ENCODE peak calls at places on chromosomes 3 and 15, in six cellular contexts. Y, M, A, F, O and W are unnamed samples.

GRCh38 chr15:41887161-41887560 is 6.7 kb downstream of the SPTBN5 start:
- DNase-seq in F (no peak), A (no peak), Y (no peak), O (no peak), M (no peak), W (no peak)

GRCh38 chr15:52496175-52496574 is 32.5 kb downstream of the MYO5A start:
- DNase-seq in Y (no peak), F (no peak), O (no peak), M (no peak), A (no peak), W (no peak)

GRCh38 chr3:126558336-126559071 is at the start of gene C3orf22:
- DNase-seq in F (no peak), M (no peak), O (no peak), Y (no peak), A (no peak), W (no peak)

GRCh38 chr3:170780955-170781354 is 89.0 kb downstream of the RPL22L1 start:
- DNase-seq in M (no peak), O (no peak), Y (no peak), A (no peak), F (no peak), W (no peak)

GRCh38 chr3:177574232-177574856 is 377.1 kb upstream of the TBL1XR1 start:
- DNase-seq in A (no peak), M (no peak), O (no peak), F (no peak), Y (peak; percentile 83), W (no peak)

GRCh38 chr3:186821429-186822367 is 15.4 kb upstream of the RFC4 start:
- DNase-seq in O (no peak), F (no peak), A (no peak), M (no peak), Y (peak; percentile 66), W (peak; percentile 33)

GRCh38 chr15:93703092-93703785 is 528.1 kb upstream of the MCTP2 start:
- DNase-seq in O (no peak), Y (no peak), A (no peak), F (no peak), M (no peak), W (no peak)

GRCh38 chr3:42090973-42091731 is at the start of gene TRAK1:
- DNase-seq in O (no peak), Y (peak; percentile 81), M (no peak), A (no peak), F (no peak), W (no peak)